ENCODE peak calls at places on chromosomes 3 and 15, in six cellular contexts. S is neural progenitor cell, V is endothelial cell of umbilical vein, D is cardiac fibroblast, X is cardiac muscle cell, P is astrocyte of the cerebellum. R is an unnamed sample.

GRCh38 chr15:95018888-95019545 is 787.7 kb downstream of the MCTP2 start:
- DNase-seq in S (no peak), V (peak; percentile 86), D (peak; percentile 60), X (peak; percentile 69), P (peak; percentile 35), R (peak; percentile 68)

GRCh38 chr15:52288051-52288942 is 7.3 kb downstream of the MYO5C start:
- DNase-seq in S (no peak), V (peak; percentile 24), D (peak; percentile 3), X (peak; percentile 3), P (no peak), R (no peak)

GRCh38 chr15:101808201-101808600 is 3.8 kb upstream of the OR4F15 start:
- DNase-seq in S (no peak), V (no peak), D (no peak), X (no peak), P (peak; percentile 9), R (peak; percentile 68)

GRCh38 chr15:40914486-40914885 is 14.7 kb upstream of the DLL4 start:
- DNase-seq in S (no peak), V (no peak), D (no peak), X (no peak), P (no peak), R (no peak)

GRCh38 chr3:71961891-71962290 is 176.9 kb upstream of the PROK2 start:
- DNase-seq in S (no peak), V (no peak), D (no peak), X (no peak), P (no peak), R (no peak)

GRCh38 chr15:101246824-101247745 is 4.8 kb downstream of the CHSY1 start:
- DNase-seq in S (no peak), V (no peak), D (no peak), X (no peak), P (no peak), R (no peak)

GRCh38 chr3:80000022-80000421 is 232.2 kb upstream of the ROBO1 start:
- DNase-seq in S (no peak), V (peak; percentile 56), D (no peak), X (no peak), P (no peak), R (no peak)

GRCh38 chr15:45428491-45428890 is 50.1 kb upstream of the GATM start:
- DNase-seq in S (no peak), V (no peak), D (no peak), X (no peak), P (no peak), R (no peak)

GRCh38 chr15:93288718-93289117 is 199.7 kb upstream of the RGMA start:
- DNase-seq in S (no peak), V (no peak), D (no peak), X (no peak), P (no peak), R (no peak)

GRCh38 chr3:79767953-79768282 is at the start of gene ROBO1:
- DNase-seq in S (peak; percentile 53), V (no peak), D (no peak), X (peak; percentile 2), P (no peak), R (no peak)

GRCh38 chr3:53846134-53846850 is at the start of the genes CHDH and IL17RB:
- DNase-seq in S (peak; percentile 84), V (peak; percentile 6), D (no peak), X (no peak), P (no peak), R (no peak)

DNA sequence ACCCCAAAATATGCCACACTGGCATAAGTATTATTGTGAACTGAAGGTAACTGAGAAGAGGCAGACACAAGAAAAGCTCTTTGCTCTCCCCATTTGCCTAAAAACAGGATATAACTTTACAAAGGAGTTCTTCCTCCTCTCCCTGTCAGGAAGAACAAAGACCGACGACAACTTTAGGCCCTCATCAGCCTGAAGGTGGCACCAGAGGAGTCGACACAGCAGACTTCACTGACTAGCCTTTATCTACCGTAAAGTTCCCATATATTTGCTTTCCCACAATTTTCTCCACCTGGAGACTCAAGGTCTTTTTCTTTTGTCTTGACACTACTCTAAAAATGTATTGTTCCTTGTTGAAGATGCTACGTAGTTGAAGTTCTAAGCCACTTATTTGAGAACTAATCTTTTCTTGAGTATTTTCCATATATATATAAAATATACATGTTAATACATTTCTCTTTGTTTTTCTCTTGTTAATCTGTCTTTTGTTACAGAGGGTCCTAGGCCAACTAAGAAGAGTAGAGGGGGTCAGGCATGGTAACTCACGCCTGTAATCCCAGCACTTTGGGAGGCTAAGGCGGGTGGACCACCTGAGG is 16.2 kb upstream of the XIRP1 start:
- DNase-seq in S (peak; percentile 76), V (peak; percentile 73), D (peak; percentile 64), X (peak; percentile 66), P (peak; percentile 16), R (peak; percentile 63)
- TF ChIP-seq CTCF in S (peak; percentile 70), V (peak; percentile 73), D (peak; percentile 76), X (peak; percentile 78), P (peak; percentile 72), R (peak; percentile 88)

GRCh38 chr3:172115059-172115458 is 75.7 kb downstream of the FNDC3B start:
- DNase-seq in S (no peak), V (no peak), D (no peak), X (no peak), P (no peak), R (no peak)
- H3K4me3 ChIP-seq in S (no peak overlapping the region), V (no peak overlapping the region), D (no peak overlapping the region), X (no peak overlapping the region), P (no peak overlapping the region), R (no peak overlapping the region)

DNA sequence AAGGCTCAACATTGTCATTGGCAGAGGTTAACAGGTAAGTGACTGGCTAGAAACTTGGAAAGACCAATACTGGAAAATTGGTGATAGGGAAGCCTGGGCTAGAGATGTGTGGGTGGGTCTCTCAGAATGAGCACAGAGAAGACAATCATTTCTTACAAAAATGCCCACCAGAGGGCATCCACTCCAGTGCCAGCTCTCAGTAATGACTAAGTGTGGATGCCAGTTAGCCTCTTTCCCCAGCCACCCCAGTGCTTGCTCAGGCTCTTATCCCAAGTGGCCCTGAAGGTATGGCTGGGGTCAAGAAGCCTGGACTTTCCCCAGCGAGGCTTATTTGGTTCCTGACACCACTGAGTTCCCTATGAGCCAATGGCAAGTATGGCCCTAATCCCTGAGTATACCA is 115.9 kb upstream of the ST8SIA2 start:
- DNase-seq in S (peak; percentile 27), V (no peak), D (no peak), X (peak; percentile 0), P (peak; percentile 2), R (peak; percentile 32)
- TF ChIP-seq CTCF in S (peak; percentile 51), V (no peak), D (no peak), X (no peak), P (peak; percentile 43), R (peak; percentile 48)

GRCh38 chr15:55247276-55247675 is 42.3 kb downstream of the RAB27A start:
- DNase-seq in S (no peak), V (no peak), D (no peak), X (no peak), P (no peak), R (no peak)
- H3K4me3 ChIP-seq in S (no peak overlapping the region), V (no peak overlapping the region), D (no peak overlapping the region), X (no peak overlapping the region), P (no peak overlapping the region), R (no peak overlapping the region)

GRCh38 chr3:57856675-57857074 is 100.6 kb downstream of the SLMAP start:
- DNase-seq in S (no peak), V (peak; percentile 30), D (peak; percentile 14), X (peak; percentile 16), P (no peak), R (no peak)
- TF ChIP-seq CTCF in S (peak; percentile 25), V (peak; percentile 10), D (peak; percentile 21), X (peak; percentile 21), P (peak; percentile 19), R (peak; percentile 29)

GRCh38 chr15:27665002-27665401 is 434.1 kb downstream of the OCA2 start:
- DNase-seq in S (no peak), V (no peak), D (no peak), X (no peak), P (no peak), R (no peak)
- H3K4me3 ChIP-seq in S (no peak overlapping the region), V (no peak overlapping the region), D (no peak overlapping the region), X (no peak overlapping the region), P (no peak overlapping the region), R (no peak overlapping the region)

GRCh38 chr3:55896155-55896554 is 409.0 kb upstream of the WNT5A start:
- DNase-seq in S (peak; percentile 73), V (no peak), D (no peak), X (no peak), P (no peak), R (no peak)

GRCh38 chr3:55897573-55898224 is 410.6 kb upstream of the WNT5A start:
- DNase-seq in S (peak; percentile 57), V (peak; percentile 34), D (no peak), X (no peak), P (no peak), R (no peak)

GRCh38 chr3:55903680-55904079 is 416.6 kb upstream of the WNT5A start:
- DNase-seq in S (no peak), V (no peak), D (no peak), X (no peak), P (no peak), R (no peak)

GRCh38 chr3:55904716-55905115 is 417.6 kb upstream of the WNT5A start:
- DNase-seq in S (no peak), V (no peak), D (no peak), X (no peak), P (no peak), R (no peak)

GRCh38 chr3:55899887-55900286 is 412.8 kb upstream of the WNT5A start:
- DNase-seq in S (peak; percentile 46), V (no peak), D (no peak), X (no peak), P (no peak), R (no peak)
- TF ChIP-seq CTCF in S (peak; percentile 64), V (no peak), D (peak; percentile 6), X (peak; percentile 20), P (peak; percentile 34), R (peak; percentile 43)

GRCh38 chr3:187750041-187750512 is 4.8 kb upstream of the BCL6 start:
- DNase-seq in S (peak; percentile 66), V (peak; percentile 50), D (peak; percentile 29), X (peak; percentile 48), P (no peak), R (no peak)
- H3K4me3 ChIP-seq in S (peak overlapping the region; percentile 28), V (no peak overlapping the region), D (no peak overlapping the region), X (peak overlapping the region; percentile 21), P (no peak overlapping the region), R (no peak overlapping the region)

R was measured in AG10803.